ENCODE peak calls at places on chromosomes 16 and 17, in nine cellular contexts. One of them, this sample, is unnamed.

GRCh38 chr16:79077391-79077790 is 523.1 kb downstream of the MAF start:
- DNase-seq in fibroblast of mammary gland: no peak
- DNase-seq in hepatocyte: no peak
- DNase-seq in lower lobe of right lung: no peak
- DNase-seq in heart right ventricle: no peak
- DNase-seq in glutamatergic neuron: no peak
- DNase-seq in mesothelial cell of epicardium: no peak
- DNase-seq in AG04450: no peak
- DNase-seq in lung: no peak
- DNase-seq in this sample: no peak

GRCh38 chr16:58128721-58129096 is 472 bp downstream of the CFAP20 start:
- DNase-seq in fibroblast of mammary gland: no peak
- DNase-seq in hepatocyte: peak
- DNase-seq in lower lobe of right lung: no peak
- DNase-seq in heart right ventricle: peak
- DNase-seq in glutamatergic neuron: peak
- DNase-seq in mesothelial cell of epicardium: no peak
- DNase-seq in AG04450: no peak
- DNase-seq in lung: no peak
- DNase-seq in this sample: no peak

GRCh38 chr17:61461586-61461966 is 9.4 kb downstream of the TBX4 start:
- DNase-seq in fibroblast of mammary gland: no peak
- DNase-seq in hepatocyte: peak
- DNase-seq in lower lobe of right lung: no peak
- DNase-seq in heart right ventricle: no peak
- DNase-seq in glutamatergic neuron: no peak
- DNase-seq in mesothelial cell of epicardium: no peak
- DNase-seq in AG04450: no peak
- DNase-seq in lung: no peak
- DNase-seq in this sample: no peak

GRCh38 chr17:77963441-77963840 is 4.9 kb downstream of the TNRC6C start:
- DNase-seq in fibroblast of mammary gland: peak
- DNase-seq in hepatocyte: peak
- DNase-seq in lower lobe of right lung: no peak
- DNase-seq in heart right ventricle: no peak
- DNase-seq in glutamatergic neuron: no peak
- DNase-seq in mesothelial cell of epicardium: peak
- DNase-seq in AG04450: peak
- DNase-seq in lung: no peak
- DNase-seq in this sample: no peak

GRCh38 chr16:49510676-49511305 is 137.2 kb downstream of the C16orf78 start:
- DNase-seq in fibroblast of mammary gland: no peak
- DNase-seq in hepatocyte: no peak
- DNase-seq in lower lobe of right lung: peak
- DNase-seq in heart right ventricle: no peak
- DNase-seq in glutamatergic neuron: no peak
- DNase-seq in mesothelial cell of epicardium: no peak
- DNase-seq in AG04450: no peak
- DNase-seq in lung: no peak
- DNase-seq in this sample: no peak

GRCh38 chr17:21043296-21044232 is 753 bp upstream of the USP22 start:
- DNase-seq in fibroblast of mammary gland: peak
- DNase-seq in hepatocyte: peak
- DNase-seq in lower lobe of right lung: peak
- DNase-seq in heart right ventricle: peak
- DNase-seq in glutamatergic neuron: peak
- DNase-seq in mesothelial cell of epicardium: peak
- DNase-seq in AG04450: peak
- DNase-seq in lung: peak
- DNase-seq in this sample: peak

GRCh38 chr17:70683936-70684335 is 514.6 kb downstream of the KCNJ2 start:
- DNase-seq in fibroblast of mammary gland: no peak
- DNase-seq in hepatocyte: no peak
- DNase-seq in lower lobe of right lung: no peak
- DNase-seq in heart right ventricle: no peak
- DNase-seq in glutamatergic neuron: no peak
- DNase-seq in mesothelial cell of epicardium: no peak
- DNase-seq in AG04450: no peak
- DNase-seq in lung: no peak
- DNase-seq in this sample: no peak

GRCh38 chr17:10702574-10702973 is 5.2 kb downstream of the ADPRM start:
- DNase-seq in fibroblast of mammary gland: peak
- DNase-seq in hepatocyte: no peak
- DNase-seq in lower lobe of right lung: no peak
- DNase-seq in heart right ventricle: no peak
- DNase-seq in glutamatergic neuron: no peak
- DNase-seq in mesothelial cell of epicardium: no peak
- DNase-seq in AG04450: no peak
- DNase-seq in lung: no peak
- DNase-seq in this sample: no peak

GRCh38 chr17:41492771-41493170 is 3.1 kb upstream of the KRT36 start:
- DNase-seq in fibroblast of mammary gland: peak
- DNase-seq in hepatocyte: peak
- DNase-seq in lower lobe of right lung: no peak
- DNase-seq in heart right ventricle: peak
- DNase-seq in glutamatergic neuron: no peak
- DNase-seq in mesothelial cell of epicardium: peak
- DNase-seq in AG04450: no peak
- DNase-seq in lung: no peak
- DNase-seq in this sample: no peak

GRCh38 chr16:85417156-85417860 is 195.8 kb upstream of the GSE1 start:
- DNase-seq in fibroblast of mammary gland: no peak
- DNase-seq in hepatocyte: no peak
- DNase-seq in lower lobe of right lung: peak
- DNase-seq in heart right ventricle: no peak
- DNase-seq in glutamatergic neuron: peak
- DNase-seq in mesothelial cell of epicardium: peak
- DNase-seq in AG04450: no peak
- DNase-seq in lung: no peak
- DNase-seq in this sample: no peak

GRCh38 chr16:85037050-85037410 is 9.4 kb downstream of the KIAA0513 start:
- DNase-seq in fibroblast of mammary gland: peak
- DNase-seq in hepatocyte: no peak
- DNase-seq in lower lobe of right lung: no peak
- DNase-seq in heart right ventricle: no peak
- DNase-seq in glutamatergic neuron: no peak
- DNase-seq in mesothelial cell of epicardium: no peak
- DNase-seq in AG04450: peak
- DNase-seq in lung: no peak
- DNase-seq in this sample: no peak

GRCh38 chr17:17539591-17539990 is 43.4 kb upstream of the RASD1 start:
- DNase-seq in fibroblast of mammary gland: no peak
- DNase-seq in hepatocyte: no peak
- DNase-seq in lower lobe of right lung: no peak
- DNase-seq in heart right ventricle: peak
- DNase-seq in glutamatergic neuron: no peak
- DNase-seq in mesothelial cell of epicardium: no peak
- DNase-seq in AG04450: no peak
- DNase-seq in lung: no peak
- DNase-seq in this sample: no peak

GRCh38 chr16:17155480-17155879 is 315.3 kb downstream of the XYLT1 start:
- DNase-seq in fibroblast of mammary gland: no peak
- DNase-seq in hepatocyte: no peak
- DNase-seq in lower lobe of right lung: no peak
- DNase-seq in heart right ventricle: no peak
- DNase-seq in glutamatergic neuron: no peak
- DNase-seq in mesothelial cell of epicardium: no peak
- DNase-seq in AG04450: no peak
- DNase-seq in lung: no peak
- DNase-seq in this sample: no peak

GRCh38 chr16:1290860-1291575 is 18.4 kb upstream of the UBE2I start:
- DNase-seq in fibroblast of mammary gland: no peak
- DNase-seq in hepatocyte: no peak
- DNase-seq in lower lobe of right lung: no peak
- DNase-seq in heart right ventricle: no peak
- DNase-seq in glutamatergic neuron: no peak
- DNase-seq in mesothelial cell of epicardium: no peak
- DNase-seq in AG04450: no peak
- DNase-seq in lung: no peak
- DNase-seq in this sample: no peak

GRCh38 chr16:85200471-85201278 is 88.4 kb upstream of the CIBAR2 start:
- DNase-seq in fibroblast of mammary gland: no peak
- DNase-seq in hepatocyte: peak
- DNase-seq in lower lobe of right lung: no peak
- DNase-seq in heart right ventricle: no peak
- DNase-seq in glutamatergic neuron: no peak
- DNase-seq in mesothelial cell of epicardium: no peak
- DNase-seq in AG04450: no peak
- DNase-seq in lung: no peak
- DNase-seq in this sample: no peak

GRCh38 chr17:2049333-2050245 is 5.3 kb upstream of the HIC1 start:
- DNase-seq in fibroblast of mammary gland: peak
- DNase-seq in hepatocyte: peak
- DNase-seq in lower lobe of right lung: peak
- DNase-seq in heart right ventricle: peak
- DNase-seq in glutamatergic neuron: peak
- DNase-seq in mesothelial cell of epicardium: peak
- DNase-seq in AG04450: no peak
- DNase-seq in lung: peak
- DNase-seq in this sample: peak

GRCh38 chr16:72068930-72069329 is 5.9 kb downstream of the HPR start:
- DNase-seq in fibroblast of mammary gland: no peak
- DNase-seq in hepatocyte: no peak
- DNase-seq in lower lobe of right lung: no peak
- DNase-seq in heart right ventricle: no peak
- DNase-seq in glutamatergic neuron: no peak
- DNase-seq in mesothelial cell of epicardium: no peak
- DNase-seq in AG04450: no peak
- DNase-seq in lung: no peak
- DNase-seq in this sample: no peak

GRCh38 chr17:75827291-75828050 is 16.7 kb downstream of the UNC13D start:
- DNase-seq in fibroblast of mammary gland: peak
- DNase-seq in hepatocyte: peak
- DNase-seq in lower lobe of right lung: no peak
- DNase-seq in heart right ventricle: peak
- DNase-seq in glutamatergic neuron: peak
- DNase-seq in mesothelial cell of epicardium: peak
- DNase-seq in AG04450: no peak
- DNase-seq in lung: peak
- DNase-seq in this sample: peak

GRCh38 chr17:16872836-16873653 is 98.9 kb downstream of the TNFRSF13B start:
- DNase-seq in fibroblast of mammary gland: peak
- DNase-seq in hepatocyte: peak
- DNase-seq in lower lobe of right lung: no peak
- DNase-seq in heart right ventricle: peak
- DNase-seq in glutamatergic neuron: peak
- DNase-seq in mesothelial cell of epicardium: no peak
- DNase-seq in AG04450: no peak
- DNase-seq in lung: peak
- DNase-seq in this sample: peak

GRCh38 chr16:49213594-49213993 is 68.0 kb downstream of the CBLN1 start:
- DNase-seq in fibroblast of mammary gland: no peak
- DNase-seq in hepatocyte: no peak
- DNase-seq in lower lobe of right lung: no peak
- DNase-seq in heart right ventricle: no peak
- DNase-seq in glutamatergic neuron: no peak
- DNase-seq in mesothelial cell of epicardium: no peak
- DNase-seq in AG04450: no peak
- DNase-seq in lung: no peak
- DNase-seq in this sample: no peak

DNA sequence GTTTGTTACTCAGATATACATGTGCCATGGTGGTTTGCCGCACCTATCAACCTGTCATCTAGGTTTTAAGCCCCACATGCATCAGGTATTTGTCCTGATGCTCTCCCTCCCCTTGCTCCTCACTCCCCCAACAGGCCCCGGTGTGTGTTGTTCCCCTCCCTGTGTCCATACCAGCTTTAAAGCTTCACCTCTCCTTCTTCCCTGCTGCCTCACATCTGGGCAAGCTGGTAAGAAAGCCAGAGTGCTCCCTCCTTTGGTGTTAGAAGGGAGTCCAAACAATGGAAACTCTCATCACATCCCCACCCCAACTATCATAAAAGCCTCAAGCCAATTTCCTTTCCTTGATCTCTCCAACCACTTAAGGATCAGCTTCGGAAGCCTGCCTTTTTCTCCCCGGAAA is 1115.6 kb upstream of the GOT2 start:
- DNase-seq in fibroblast of mammary gland: no peak
- DNase-seq in hepatocyte: no peak
- DNase-seq in lower lobe of right lung: no peak
- DNase-seq in heart right ventricle: no peak
- DNase-seq in glutamatergic neuron: no peak
- DNase-seq in mesothelial cell of epicardium: no peak
- DNase-seq in AG04450: no peak
- DNase-seq in lung: no peak
- DNase-seq in this sample: no peak
- TF ChIP-seq CTCF in fibroblast of mammary gland: no peak
- TF ChIP-seq CTCF in hepatocyte: no peak
- TF ChIP-seq CTCF in lower lobe of right lung: no peak
- TF ChIP-seq CTCF in heart right ventricle: no peak
- TF ChIP-seq CTCF in glutamatergic neuron: no peak
- TF ChIP-seq CTCF in mesothelial cell of epicardium: no peak
- TF ChIP-seq CTCF in AG04450: no peak
- TF ChIP-seq CTCF in lung: no peak
- TF ChIP-seq CTCF in this sample: no peak

GRCh38 chr17:65794572-65794971 is 233.1 kb upstream of the AXIN2 start:
- DNase-seq in fibroblast of mammary gland: peak
- DNase-seq in hepatocyte: peak
- DNase-seq in lower lobe of right lung: no peak
- DNase-seq in heart right ventricle: no peak
- DNase-seq in glutamatergic neuron: peak
- DNase-seq in mesothelial cell of epicardium: no peak
- DNase-seq in AG04450: no peak
- DNase-seq in lung: no peak
- DNase-seq in this sample: no peak
- TF ChIP-seq CTCF in fibroblast of mammary gland: peak
- TF ChIP-seq CTCF in hepatocyte: peak
- TF ChIP-seq CTCF in lower lobe of right lung: peak
- TF ChIP-seq CTCF in heart right ventricle: peak
- TF ChIP-seq CTCF in glutamatergic neuron: peak
- TF ChIP-seq CTCF in mesothelial cell of epicardium: peak
- TF ChIP-seq CTCF in AG04450: peak
- TF ChIP-seq CTCF in lung: peak
- TF ChIP-seq CTCF in this sample: peak

GRCh38 chr17:64534187-64534586 is 27.4 kb downstream of the CEP95 start:
- DNase-seq in fibroblast of mammary gland: no peak
- DNase-seq in hepatocyte: no peak
- DNase-seq in lower lobe of right lung: no peak
- DNase-seq in heart right ventricle: no peak
- DNase-seq in glutamatergic neuron: no peak
- DNase-seq in mesothelial cell of epicardium: no peak
- DNase-seq in AG04450: no peak
- DNase-seq in lung: no peak
- DNase-seq in this sample: no peak
- TF ChIP-seq CTCF in fibroblast of mammary gland: peak
- TF ChIP-seq CTCF in hepatocyte: peak
- TF ChIP-seq CTCF in lower lobe of right lung: peak
- TF ChIP-seq CTCF in heart right ventricle: no peak
- TF ChIP-seq CTCF in glutamatergic neuron: no peak
- TF ChIP-seq CTCF in mesothelial cell of epicardium: no peak
- TF ChIP-seq CTCF in AG04450: peak
- TF ChIP-seq CTCF in lung: no peak
- TF ChIP-seq CTCF in this sample: no peak

GRCh38 chr16:19474617-19475016 is 47.3 kb downstream of the GDE1 start:
- DNase-seq in fibroblast of mammary gland: no peak
- DNase-seq in hepatocyte: no peak
- DNase-seq in lower lobe of right lung: no peak
- DNase-seq in heart right ventricle: no peak
- DNase-seq in glutamatergic neuron: no peak
- DNase-seq in mesothelial cell of epicardium: no peak
- DNase-seq in AG04450: no peak
- DNase-seq in lung: no peak
- DNase-seq in this sample: no peak

GRCh38 chr16:19468300-19468699 is 50.6 kb downstream of the TMC5 start:
- DNase-seq in fibroblast of mammary gland: no peak
- DNase-seq in hepatocyte: no peak
- DNase-seq in lower lobe of right lung: no peak
- DNase-seq in heart right ventricle: no peak
- DNase-seq in glutamatergic neuron: no peak
- DNase-seq in mesothelial cell of epicardium: no peak
- DNase-seq in AG04450: no peak
- DNase-seq in lung: no peak
- DNase-seq in this sample: no peak

GRCh38 chr16:19472487-19472886 is 49.4 kb downstream of the GDE1 start:
- DNase-seq in fibroblast of mammary gland: no peak
- DNase-seq in hepatocyte: no peak
- DNase-seq in lower lobe of right lung: no peak
- DNase-seq in heart right ventricle: no peak
- DNase-seq in glutamatergic neuron: no peak
- DNase-seq in mesothelial cell of epicardium: no peak
- DNase-seq in AG04450: no peak
- DNase-seq in lung: no peak
- DNase-seq in this sample: no peak
- TF ChIP-seq CTCF in fibroblast of mammary gland: no peak
- TF ChIP-seq CTCF in hepatocyte: no peak
- TF ChIP-seq CTCF in lower lobe of right lung: no peak
- TF ChIP-seq CTCF in heart right ventricle: no peak
- TF ChIP-seq CTCF in glutamatergic neuron: no peak
- TF ChIP-seq CTCF in mesothelial cell of epicardium: no peak
- TF ChIP-seq CTCF in AG04450: no peak
- TF ChIP-seq CTCF in lung: no peak
- TF ChIP-seq CTCF in this sample: no peak

This sample was measured in neural crest cell.